ENCODE peak calls at places on chromosomes 6 and 20, in nine cellular contexts. O, A, T, G, D, Z, P, X and B are unnamed samples.

GRCh38 chr20:46897471-46897870 is 2.8 kb downstream of the EYA2 start:
- DNase-seq in O (no peak), A (no peak), T (no peak), G (no peak), D (no peak), Z (no peak), P (no peak), X (no peak), B (no peak)

GRCh38 chr6:165588515-165588914 is 74.5 kb downstream of the PDE10A start:
- DNase-seq in O (no peak), A (no peak), T (no peak), G (no peak), D (no peak), Z (no peak), P (no peak), X (no peak), B (no peak)

GRCh38 chr6:113149511-113149910 is 707.6 kb upstream of the MARCKS start:
- DNase-seq in O (no peak), A (no peak), T (no peak), G (no peak), D (no peak), Z (no peak), P (no peak), X (no peak), B (no peak)

GRCh38 chr6:66662721-66663120 is 955.7 kb upstream of the EYS start:
- DNase-seq in O (no peak), A (no peak), T (no peak), G (no peak), D (no peak), Z (no peak), P (no peak), X (no peak), B (no peak)

GRCh38 chr6:5087389-5087788 is 2.2 kb downstream of the PPP1R3G start:
- DNase-seq in O (peak; percentile 71), A (no peak), T (no peak), G (no peak), D (no peak), Z (no peak), P (no peak), X (no peak), B (no peak)

GRCh38 chr6:24855389-24856245 is 56.9 kb upstream of the ARMH2 start:
- DNase-seq in O (peak; percentile 66), A (peak; percentile 59), T (peak; percentile 84), G (no peak), D (peak; percentile 86), Z (peak; percentile 47), P (peak; percentile 83), X (peak; percentile 86), B (peak; percentile 44)

GRCh38 chr20:63980806-63981728 is at the start of gene PRPF6:
- DNase-seq in O (peak; percentile 98), A (peak; percentile 92), T (peak; percentile 100), G (peak; percentile 42), D (peak; percentile 99), Z (peak; percentile 93), P (peak; percentile 97), X (peak; percentile 99), B (peak; percentile 77)

GRCh38 chr20:4150095-4150492 is 134.7 kb upstream of the RNF24 start:
- DNase-seq in O (peak; percentile 22), A (peak; percentile 71), T (peak; percentile 78), G (no peak), D (peak; percentile 72), Z (no peak), P (no peak), X (no peak), B (no peak)

GRCh38 chr6:168979254-168979653 is 274.4 kb downstream of the THBS2 start:
- DNase-seq in O (no peak), A (no peak), T (no peak), G (no peak), D (no peak), Z (no peak), P (no peak), X (no peak), B (no peak)

GRCh38 chr6:12196326-12196936 is 93.7 kb upstream of the EDN1 start:
- DNase-seq in O (no peak), A (no peak), T (peak; percentile 35), G (no peak), D (peak; percentile 29), Z (no peak), P (peak; percentile 19), X (no peak), B (no peak)

GRCh38 chr6:115976321-115976870 is 84.3 kb downstream of the FRK start:
- DNase-seq in O (no peak), A (no peak), T (no peak), G (no peak), D (no peak), Z (no peak), P (no peak), X (no peak), B (no peak)